ENCODE peak calls at places on chromosomes 13 and 19, in ten cellular contexts. Z, O, Y, A, F, H, L, E, J and N are unnamed samples.
A peak's percentile ranks its signal among the peaks of the same experiment; 100 is the strongest.

GRCh38 chr19:18506101-18506534 is 15.8 kb downstream of the ELL start:
- DNase-seq in Z (no peak), O (no peak), Y (no peak), A (no peak), F (peak; percentile 48), H (no peak), L (no peak), E (no peak), J (no peak), N (no peak)

GRCh38 chr19:46898731-46899130 is 37.9 kb downstream of the ARHGAP35 start:
- DNase-seq in Z (no peak), O (peak; percentile 93), Y (no peak), A (peak; percentile 49), F (no peak), H (no peak), L (peak; percentile 61), E (no peak), J (no peak), N (no peak)

GRCh38 chr13:20231839-20232555 is at the start of gene GJB6:
- DNase-seq in Z (peak; percentile 69), O (no peak), Y (no peak), A (peak; percentile 85), F (no peak), H (peak; percentile 59), L (no peak), E (no peak), J (no peak), N (peak; percentile 25)

GRCh38 chr19:11210656-11210928 is 13.2 kb upstream of the KANK2 start:
- DNase-seq in Z (no peak), O (no peak), Y (no peak), A (no peak), F (no peak), H (no peak), L (no peak), E (no peak), J (no peak), N (no peak)

GRCh38 chr13:53110181-53110580 is 81.6 kb downstream of the OLFM4 start:
- DNase-seq in Z (no peak), O (no peak), Y (no peak), A (no peak), F (no peak), H (no peak), L (no peak), E (no peak), J (no peak), N (no peak)

GRCh38 chr19:6343462-6343861 is 10.1 kb upstream of the ACER1 start:
- DNase-seq in Z (no peak), O (no peak), Y (peak; percentile 52), A (no peak), F (no peak), H (no peak), L (no peak), E (no peak), J (no peak), N (no peak)

GRCh38 chr19:16367269-16367683 is 42.6 kb downstream of the KLF2 start:
- DNase-seq in Z (peak; percentile 70), O (no peak), Y (no peak), A (no peak), F (no peak), H (peak; percentile 64), L (no peak), E (peak; percentile 92), J (no peak), N (no peak)

GRCh38 chr19:45097776-45098520 is 5.0 kb downstream of the PPP1R37 start:
- DNase-seq in Z (no peak), O (peak; percentile 86), Y (peak; percentile 68), A (peak; percentile 72), F (no peak), H (no peak), L (peak; percentile 92), E (no peak), J (no peak), N (no peak)

GRCh38 chr19:18830488-18830887 is 1.3 kb upstream of the UPF1 start:
- DNase-seq in Z (no peak), O (no peak), Y (no peak), A (no peak), F (no peak), H (no peak), L (no peak), E (no peak), J (no peak), N (no peak)

GRCh38 chr19:4362871-4363545 is 19.6 kb downstream of the MPND start:
- DNase-seq in Z (no peak), O (no peak), Y (no peak), A (peak; percentile 79), F (no peak), H (peak; percentile 38), L (no peak), E (no peak), J (no peak), N (no peak)

GRCh38 chr19:35641515-35642151 is at the start of gene ETV2:
- DNase-seq in Z (peak; percentile 72), O (peak; percentile 12), Y (peak; percentile 78), A (peak; percentile 80), F (peak; percentile 46), H (peak; percentile 73), L (no peak), E (no peak), J (no peak), N (no peak)

GRCh38 chr19:16148443-16149045 is 5.1 kb downstream of the HSH2D start:
- DNase-seq in Z (no peak), O (no peak), Y (no peak), A (no peak), F (no peak), H (no peak), L (no peak), E (no peak), J (no peak), N (no peak)

GRCh38 chr19:7916137-7916907 is 1.7 kb downstream of the TGFBR3L start:
- DNase-seq in Z (peak; percentile 75), O (no peak), Y (no peak), A (peak; percentile 85), F (no peak), H (peak; percentile 60), L (no peak), E (no peak), J (no peak), N (no peak)

DNA sequence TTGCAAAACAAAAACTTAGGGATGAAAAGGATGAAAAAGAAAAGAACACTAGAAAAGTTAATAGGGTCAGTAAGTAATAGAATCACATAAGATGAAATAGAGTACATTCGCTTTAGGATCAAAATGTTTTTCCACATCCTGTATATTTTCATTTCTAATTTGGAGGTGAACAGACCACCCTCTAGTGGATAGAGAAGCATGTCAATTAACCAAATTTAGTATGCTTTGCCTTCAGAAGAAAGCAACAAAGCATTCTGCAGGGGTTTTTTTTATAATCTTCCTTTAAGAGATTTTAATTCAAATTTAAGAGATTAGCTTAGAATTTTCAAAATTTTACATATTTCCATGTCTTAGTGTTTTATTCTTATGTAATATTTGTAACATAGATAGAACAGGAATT is 610.9 kb upstream of the SGCG start:
- DNase-seq in Z (no peak), O (no peak), Y (no peak), A (no peak), F (no peak), H (no peak), L (no peak), E (no peak), J (no peak), N (no peak)
- TF ChIP-seq CTCF in Z (no peak), O (no peak), Y (no peak), A (peak; percentile 45), F (no peak), H (no peak), L (no peak), E (no peak), J (no peak), N (peak; percentile 23)

GRCh38 chr13:32267836-32268439 is 47.2 kb downstream of the ZAR1L start:
- DNase-seq in Z (peak; percentile 59), O (no peak), Y (peak; percentile 11), A (peak; percentile 93), F (no peak), H (peak; percentile 47), L (no peak), E (no peak), J (peak; percentile 51), N (peak; percentile 27)
- TF ChIP-seq CTCF in Z (peak; percentile 65), O (peak; percentile 59), Y (peak; percentile 56), A (peak; percentile 92), F (peak; percentile 47), H (peak; percentile 57), L (peak; percentile 43), E (peak; percentile 95), J (peak; percentile 96), N (peak; percentile 66)

DNA sequence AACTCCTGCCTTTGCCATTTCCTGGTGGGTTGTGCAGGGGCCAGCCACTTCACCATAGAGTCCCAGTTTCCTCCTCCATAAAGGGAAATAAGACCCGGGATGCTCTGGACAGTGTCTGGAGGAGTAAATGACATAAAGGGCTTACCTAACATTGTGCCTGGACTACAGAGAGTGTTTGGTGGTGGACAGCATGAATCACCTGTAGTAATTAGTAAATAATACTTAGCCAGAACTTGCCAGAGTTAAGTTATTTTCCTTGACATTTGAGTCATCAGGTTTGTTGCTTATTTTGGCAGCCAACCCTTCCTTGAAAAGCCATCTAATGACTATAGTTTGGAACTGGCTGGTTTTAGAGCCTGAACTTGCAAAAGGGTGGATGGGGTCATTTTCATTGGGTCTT is 159.2 kb downstream of the SLC7A1 start:
- DNase-seq in Z (no peak), O (peak; percentile 79), Y (no peak), A (no peak), F (no peak), H (no peak), L (peak; percentile 70), E (no peak), J (no peak), N (no peak)
- TF ChIP-seq CTCF in Z (no peak), O (no peak), Y (no peak), A (no peak), F (no peak), H (no peak), L (no peak), E (no peak), J (no peak), N (no peak)

DNA sequence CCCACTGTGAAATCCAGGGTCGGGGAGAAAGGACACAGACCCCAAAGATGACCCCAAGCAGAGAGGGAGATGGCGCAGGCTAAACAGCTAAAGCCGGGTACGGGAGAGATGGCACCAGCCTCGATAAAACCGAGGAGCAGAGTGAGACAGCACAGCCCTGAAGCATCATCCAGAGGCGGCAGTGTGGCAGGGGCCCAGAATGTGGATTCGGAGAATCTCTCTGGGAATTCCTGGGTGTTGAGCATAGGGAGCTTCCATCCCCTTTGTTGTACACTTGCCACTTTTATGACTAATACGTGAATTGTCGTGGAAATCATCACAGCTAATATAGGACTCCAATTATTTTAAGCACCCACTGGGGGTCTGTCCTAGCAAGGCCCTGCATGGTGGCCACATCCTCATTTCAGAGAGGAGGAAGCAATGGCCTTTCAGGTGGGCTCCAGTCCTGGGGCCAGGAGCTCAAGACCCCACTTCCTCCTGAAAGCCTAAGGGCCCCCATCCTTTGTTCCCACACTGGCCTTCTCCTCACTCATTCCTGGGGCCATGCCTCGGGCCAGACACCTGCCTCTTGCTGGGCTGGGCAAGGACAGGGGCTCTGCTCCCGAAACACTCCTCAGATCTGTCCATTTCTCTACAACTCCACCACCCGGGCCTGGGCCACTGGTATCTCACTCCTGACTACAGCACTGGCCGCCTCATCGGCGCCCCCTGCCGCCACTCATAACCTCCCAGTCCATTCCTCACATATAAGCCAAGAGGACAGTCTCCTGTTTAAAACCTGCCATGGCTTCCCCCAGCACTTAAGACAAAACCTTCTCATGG is 29.3 kb upstream of the ATP1A3 start:
- DNase-seq in Z (peak; percentile 56), O (no peak), Y (peak; percentile 64), A (peak; percentile 92), F (no peak), H (peak; percentile 63), L (peak; percentile 56), E (no peak), J (peak; percentile 28), N (no peak)
- TF ChIP-seq CTCF in Z (peak; percentile 67), O (no peak), Y (peak; percentile 94), A (peak; percentile 84), F (peak; percentile 12), H (peak; percentile 47), L (peak; percentile 33), E (peak; percentile 68), J (peak; percentile 77), N (peak; percentile 43)